ENCODE peak calls at places on chromosomes 4 and X, in four cellular contexts. N is right lobe of liver, O is stomach, V is IMR-90. E is an unnamed sample.

GRCh38 chrX:150548684-150549083 is 19.7 kb upstream of the MTM1 start:
- DNase-seq in N (no peak), O (no peak), V (peak), E (no peak)

GRCh38 chrX:67692246-67692645 is 148.4 kb downstream of the AR start:
- DNase-seq in N (no peak), O (no peak), V (peak), E (no peak)

GRCh38 chrX:40908026-40908425 is 172.7 kb upstream of the MED14 start:
- DNase-seq in N (no peak), O (no peak), V (peak), E (no peak)

GRCh38 chrX:116278819-116279218 is 108.3 kb downstream of the AGTR2 start:
- DNase-seq in N (no peak), O (no peak), V (no peak), E (no peak)

GRCh38 chr4:183153190-183153916 is 54.3 kb downstream of the WWC2 start:
- DNase-seq in N (no peak), O (no peak), V (no peak), E (no peak)

GRCh38 chrX:78029663-78030062 is 60.2 kb upstream of the PGAM4 start:
- DNase-seq in N (no peak), O (no peak), V (peak), E (no peak)

GRCh38 chr4:6956434-6957147 is 47.0 kb downstream of the TBC1D14 start:
- DNase-seq in N (no peak), O (peak), V (no peak), E (no peak)

GRCh38 chr4:84952776-84953175 is 13.7 kb downstream of the WDFY3 start:
- DNase-seq in N (no peak), O (no peak), V (no peak), E (no peak)

DNA sequence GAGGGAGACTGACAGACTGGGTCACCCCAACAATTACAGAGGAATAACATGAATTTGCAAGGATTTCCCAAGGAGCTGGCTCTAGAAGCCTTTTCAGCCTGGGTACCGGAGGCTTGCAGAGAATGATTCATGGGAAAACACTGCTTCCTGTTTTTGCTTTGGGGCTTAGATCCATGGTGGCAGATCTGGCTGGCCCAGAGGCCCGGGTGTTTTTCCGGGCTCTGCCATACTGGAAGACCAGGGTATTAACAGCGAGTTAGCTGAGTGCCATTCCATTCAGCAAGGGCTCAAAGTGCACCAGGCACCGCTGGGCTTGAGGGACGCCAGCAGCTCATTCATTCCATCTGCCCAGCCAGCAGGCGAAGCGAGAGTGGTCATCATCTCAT is 1.3 kb downstream of the WDR1 start:
- DNase-seq in N (no peak), O (no peak), V (peak), E (no peak)
- H3K4me3 ChIP-seq in N (peak), O (peak), V (peak), E (peak)

GRCh38 chr4:82903737-82904136 is 3.2 kb downstream of the THAP9 start:
- DNase-seq in N (no peak), O (no peak), V (no peak), E (no peak)

GRCh38 chr4:82900335-82901128 is at the start of gene THAP9:
- DNase-seq in N (peak), O (peak), V (peak), E (peak)

GRCh38 chr4:82899339-82899738 is 1.2 kb upstream of the THAP9 start:
- DNase-seq in N (no peak), O (no peak), V (no peak), E (no peak)

GRCh38 chr4:82900016-82900334 is 560 bp upstream of the THAP9 start:
- DNase-seq in N (no peak), O (no peak), V (peak), E (no peak)

DNA sequence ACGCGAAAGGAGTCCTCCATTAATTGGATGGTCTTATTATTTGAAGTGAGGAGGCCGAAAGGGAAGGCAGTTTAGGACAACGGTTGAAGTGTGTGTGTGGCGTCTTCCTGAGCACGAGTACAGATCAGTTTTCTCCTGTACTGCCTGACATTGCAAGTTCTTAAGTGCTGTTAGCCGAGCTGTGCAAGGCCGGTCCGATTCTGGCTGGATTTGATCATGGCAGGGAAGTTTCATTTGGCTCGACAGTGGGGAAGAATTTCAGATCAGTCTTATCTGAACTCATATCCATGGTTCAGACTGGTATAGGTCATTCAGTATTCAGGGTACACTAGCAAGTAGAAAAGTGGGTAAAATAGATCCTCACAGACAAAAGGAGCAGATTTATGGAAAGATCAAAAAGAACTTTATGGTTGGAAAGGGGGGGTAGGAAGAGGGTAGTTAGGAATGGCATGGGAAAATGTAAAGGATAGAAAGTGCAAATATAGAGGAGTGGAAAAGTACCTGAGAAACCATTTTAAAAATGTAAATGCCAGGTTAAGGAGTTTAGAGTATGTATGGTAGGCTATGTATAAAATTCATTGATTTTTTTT is 689 bp downstream of the THAP9 start:
- DNase-seq in N (no peak), O (no peak), V (no peak), E (no peak)
- TF ChIP-seq POLR2A in N (no peak), O (no peak), V (peak), E (no peak)

GRCh38 chrX:110139172-110139571 is 136.3 kb downstream of the TMEM164 start:
- DNase-seq in N (no peak), O (no peak), V (no peak), E (no peak)
- H3K4me3 ChIP-seq in N (no peak), O (no peak), V (no peak), E (no peak)

GRCh38 chr4:38803833-38804653 is 548 bp downstream of the TLR1 start:
- DNase-seq in N (no peak), O (no peak), V (no peak), E (no peak)
- TF ChIP-seq POLR2A in N (no peak), O (no peak), V (no peak), E (no peak)

DNA sequence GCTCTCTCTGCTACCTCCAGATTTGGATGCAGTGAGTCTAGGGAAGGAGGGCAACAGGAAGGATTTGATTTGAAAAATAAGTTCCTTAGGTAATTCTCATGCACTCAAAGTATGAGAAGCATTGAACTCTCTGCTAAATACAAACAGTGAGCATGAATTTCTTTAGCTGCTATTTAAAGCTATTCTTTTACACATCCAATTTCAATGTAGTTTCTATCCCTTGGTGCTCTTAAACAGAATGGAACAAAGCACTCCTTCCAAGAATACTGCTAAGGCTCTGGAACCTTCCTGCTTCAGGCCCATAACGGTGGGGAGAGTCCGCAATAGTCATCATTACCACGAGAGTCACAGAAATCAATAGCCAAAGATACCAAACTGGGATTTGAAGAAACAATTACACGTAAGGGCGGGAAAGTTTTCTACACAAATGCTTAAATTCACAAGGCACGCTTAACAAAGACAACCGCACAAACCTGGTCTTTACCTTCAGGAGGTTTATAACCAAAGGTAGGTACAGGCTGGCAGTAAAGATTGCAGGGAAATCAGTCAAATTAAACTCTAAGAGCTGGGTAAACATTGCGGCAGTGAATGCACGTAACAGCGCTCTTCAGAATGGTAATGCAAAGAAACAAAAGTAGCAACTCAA is 123.2 kb upstream of the NAP1L5 start:
- DNase-seq in N (no peak), O (no peak), V (peak), E (no peak)
- H3K4me3 ChIP-seq in N (peak), O (peak), V (peak), E (peak)